ENCODE peak calls at places on chromosomes 4 and X, in six cellular contexts. K, D, G, A, Y and Q are unnamed samples.

GRCh38 chr4:57554693-57555092 is 444.5 kb upstream of the IGFBP7 start:
- DNase-seq in Y (no peak), G (no peak), D (no peak), K (no peak), A (no peak), Q (no peak)

GRCh38 chr4:7892212-7893019 is 47.2 kb downstream of the AFAP1 start:
- DNase-seq in D (no peak), A (no peak), K (no peak), G (no peak), Y (no peak), Q (peak)

GRCh38 chr4:110636677-110637407 is 14.0 kb upstream of the PITX2 start:
- DNase-seq in Y (no peak), A (no peak), D (no peak), G (peak), K (no peak), Q (no peak)

GRCh38 chrX:19751068-19751467 is 136.3 kb downstream of the SH3KBP1 start:
- DNase-seq in G (no peak), A (no peak), D (no peak), Y (no peak), K (no peak), Q (no peak)

GRCh38 chr4:163107754-163108153 is 58.9 kb downstream of the NAF1 start:
- DNase-seq in Y (no peak), D (no peak), A (no peak), G (no peak), K (no peak), Q (no peak)

GRCh38 chr4:84167579-84167978 is 331.5 kb downstream of the NKX6-1 start:
- DNase-seq in G (peak), K (no peak), D (no peak), Y (no peak), A (no peak), Q (no peak)

GRCh38 chr4:124157781-124158180 is 554.8 kb downstream of the ANKRD50 start:
- DNase-seq in D (no peak), K (no peak), G (no peak), Y (no peak), A (no peak), Q (no peak)

GRCh38 chr4:1756893-1757779 is 35.8 kb downstream of the TACC3 start:
- DNase-seq in A (no peak), D (no peak), Y (no peak), G (no peak), K (no peak), Q (no peak)

GRCh38 chr4:80875642-80876041 is 154.9 kb upstream of the BMP3 start:
- DNase-seq in Y (no peak), K (no peak), D (no peak), G (no peak), A (no peak), Q (no peak)

GRCh38 chr4:3802571-3803474 is 36.6 kb downstream of the ADRA2C start:
- DNase-seq in G (no peak), K (no peak), A (no peak), D (no peak), Y (peak), Q (no peak)

GRCh38 chr4:104494822-104495559 is at the start of gene CXXC4:
- DNase-seq in K (peak), G (peak), A (peak), Y (peak), D (no peak), Q (peak)

GRCh38 chr4:128711361-128711760 is 98.1 kb upstream of the JADE1 start:
- DNase-seq in G (no peak), A (no peak), K (no peak), D (no peak), Y (no peak), Q (no peak)

GRCh38 chr4:66929748-66930147 is 615.6 kb downstream of the CENPC start:
- DNase-seq in A (no peak), G (no peak), K (no peak), D (no peak), Y (no peak), Q (no peak)

GRCh38 chr4:128528793-128529553 is 241.4 kb upstream of the PGRMC2 start:
- DNase-seq in A (peak), K (no peak), D (peak), Y (no peak), G (peak), Q (peak)

GRCh38 chr4:145420595-145421214 is 60.9 kb upstream of the SMAD1 start:
- DNase-seq in Y (no peak), D (no peak), G (no peak), A (no peak), K (no peak), Q (no peak)

GRCh38 chr4:41652971-41653370 is 95.6 kb downstream of the PHOX2B start:
- DNase-seq in A (no peak), Y (no peak), G (no peak), D (no peak), K (no peak), Q (no peak)

GRCh38 chrX:102745513-102746133 is 25.1 kb downstream of the GPRASP3 start:
- DNase-seq in Y (peak), A (no peak), G (peak), D (no peak), K (peak), Q (no peak)

GRCh38 chr4:19689511-19689910 is 562.2 kb upstream of the SLIT2 start:
- DNase-seq in D (no peak), A (no peak), K (no peak), Y (no peak), G (no peak), Q (no peak)

GRCh38 chr4:153668647-153669046 is 15.4 kb upstream of the TLR2 start:
- DNase-seq in G (no peak), K (no peak), D (no peak), Y (no peak), A (no peak), Q (no peak)

GRCh38 chrX:130110379-130111219 is at the start of gene ELF4:
- DNase-seq in Y (peak), D (no peak), K (peak), G (no peak), A (no peak), Q (no peak)

GRCh38 chr4:184392748-184393334 is 81.5 kb downstream of the IRF2 start:
- DNase-seq in G (no peak), D (no peak), K (no peak), A (peak), Y (no peak), Q (peak)

GRCh38 chrX:151870603-151871002 is 42.1 kb upstream of the MAGEA4 start:
- DNase-seq in K (no peak), D (no peak), A (no peak), Y (no peak), G (no peak), Q (no peak)

GRCh38 chrX:70166601-70167590 is 10.4 kb upstream of the DGAT2L6 start:
- DNase-seq in A (no peak), G (no peak), Y (no peak), D (no peak), K (no peak), Q (no peak)

GRCh38 chr4:139552908-139553307 is 3.1 kb downstream of the SETD7 start:
- DNase-seq in A (no peak), G (no peak), Y (no peak), D (no peak), K (no peak), Q (no peak)

GRCh38 chr4:78938868-78939666 is at the start of gene PAQR3:
- DNase-seq in G (peak), K (peak), D (peak), Y (peak), A (peak), Q (peak)

DNA sequence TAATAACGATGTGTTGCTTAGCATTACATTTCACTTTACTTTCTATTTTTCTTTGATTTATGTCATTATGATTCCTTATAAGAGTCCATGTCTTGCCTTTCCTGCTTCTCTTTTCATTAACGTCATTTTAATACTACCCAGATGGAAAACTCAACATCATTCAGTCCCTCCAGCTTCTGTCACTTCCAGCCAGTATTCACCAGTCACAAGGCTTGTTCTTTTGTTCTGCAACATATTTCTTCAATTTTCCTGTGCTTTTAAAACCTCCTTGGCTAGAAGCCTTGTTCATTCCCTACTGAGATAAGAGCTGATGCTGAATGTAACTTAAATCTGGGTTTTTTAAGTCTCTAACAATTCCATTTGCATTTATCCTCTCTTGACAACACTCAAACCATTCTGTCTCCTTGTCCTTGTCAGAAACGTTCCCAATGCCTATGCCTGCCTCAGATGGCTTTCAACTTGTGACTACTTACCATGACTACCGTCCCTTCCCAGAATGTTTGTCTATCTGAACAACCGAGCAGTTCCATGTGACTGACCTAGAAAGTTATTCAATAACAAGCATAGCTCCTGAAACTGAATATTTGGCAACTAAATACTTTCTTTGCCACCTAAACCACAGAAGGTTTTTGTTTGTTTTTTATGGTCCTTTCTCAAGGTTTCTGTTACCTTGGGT is 682.9 kb upstream of the GALNTL6 start:
- DNase-seq in G (no peak), D (no peak), A (no peak), Y (no peak), K (no peak), Q (no peak)
- TF ChIP-seq CTCF in G (no peak), D (no peak), A (no peak), Y (no peak), K (no peak), Q (no peak)

GRCh38 chr4:44583393-44583792 is 68.0 kb downstream of the YIPF7 start:
- DNase-seq in Y (no peak), G (peak), D (no peak), K (no peak), A (no peak), Q (no peak)
- TF ChIP-seq CTCF in Y (no peak), G (peak), D (no peak), K (no peak), A (no peak), Q (no peak)

GRCh38 chr4:165101641-165102040 is 11.0 kb downstream of the TMEM192 start:
- DNase-seq in Y (no peak), K (no peak), D (no peak), G (no peak), A (no peak), Q (no peak)

GRCh38 chr4:165095291-165095690 is 17.4 kb downstream of the TMEM192 start:
- DNase-seq in Y (no peak), K (no peak), D (no peak), A (no peak), G (no peak), Q (no peak)

GRCh38 chr4:165094873-165095272 is 17.8 kb downstream of the TMEM192 start:
- DNase-seq in G (no peak), A (no peak), D (no peak), K (no peak), Y (no peak), Q (no peak)

DNA sequence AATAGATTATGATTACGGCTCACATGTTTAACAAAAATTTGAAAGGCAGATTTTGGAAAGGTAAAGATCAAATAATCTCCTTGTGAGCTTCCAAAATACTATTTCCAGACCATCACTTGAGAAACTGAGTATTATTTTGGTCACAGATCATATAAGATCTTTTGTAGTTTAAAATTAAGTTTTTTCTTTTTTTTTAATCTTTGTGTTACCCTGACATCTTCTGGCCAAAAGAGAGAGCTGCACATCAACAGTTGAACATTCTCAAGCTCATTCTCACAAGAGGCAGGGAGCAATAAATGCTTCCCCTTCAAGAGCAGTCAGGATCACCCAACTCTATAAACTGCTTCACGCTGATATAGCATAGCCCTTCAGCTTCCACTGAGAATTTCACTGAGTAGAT is 15.9 kb downstream of the TMEM192 start:
- DNase-seq in G (no peak), Y (no peak), K (no peak), D (no peak), A (no peak), Q (no peak)
- TF ChIP-seq CTCF in G (peak), Y (peak), K (no peak), D (no peak), A (no peak), Q (no peak)

DNA sequence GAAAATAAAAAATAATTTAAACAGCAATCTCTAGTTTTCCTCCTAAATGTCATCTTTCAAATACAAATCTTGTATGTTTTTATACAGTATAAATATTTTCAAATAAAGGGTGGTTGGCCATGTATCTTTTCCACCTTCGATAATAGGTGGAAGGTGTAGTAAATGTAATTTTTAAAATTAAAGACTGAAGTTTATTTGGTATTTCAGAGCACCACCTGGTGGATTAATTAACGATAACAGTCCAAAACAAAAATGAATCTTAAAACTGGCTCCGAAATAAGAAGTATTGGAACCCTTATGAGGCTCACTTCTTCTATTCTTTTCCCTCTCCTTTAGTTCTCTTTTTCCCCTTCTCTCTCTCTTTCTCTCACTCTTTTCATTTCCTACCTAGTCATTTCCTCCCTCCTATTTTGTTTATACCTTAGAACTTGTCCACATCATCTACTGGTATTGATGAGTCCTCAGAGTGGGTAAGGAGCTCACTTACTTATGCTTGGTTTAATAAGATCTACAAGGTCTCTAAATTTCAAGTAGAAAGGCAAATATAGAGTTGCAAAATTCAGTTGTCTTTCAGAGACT is 82.9 kb upstream of the EXOC1L start:
- DNase-seq in A (no peak), Y (no peak), D (no peak), G (no peak), K (no peak), Q (no peak)
- TF ChIP-seq CTCF in A (no peak), Y (peak), D (peak), G (peak), K (no peak), Q (no peak)

DNA sequence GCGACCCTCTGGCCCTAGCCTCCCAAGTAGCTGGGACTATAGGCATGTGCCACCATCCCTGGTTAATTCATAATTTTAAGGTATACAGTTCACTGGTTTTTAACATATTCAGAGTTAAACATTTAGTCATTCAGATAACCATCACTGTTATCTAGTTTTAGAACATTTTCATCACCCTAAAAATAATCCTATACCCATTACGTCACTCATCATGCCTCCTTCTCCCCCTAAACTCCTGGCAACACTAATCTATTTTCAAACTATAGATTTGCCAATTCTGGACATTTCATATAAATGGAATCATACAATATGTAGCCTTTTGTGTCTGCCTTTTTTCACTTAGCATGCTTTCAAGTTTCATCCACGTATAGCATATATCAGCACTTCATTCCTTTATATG is 32.1 kb upstream of the RPS3A start:
- DNase-seq in Y (no peak), G (no peak), A (no peak), D (no peak), K (no peak), Q (no peak)
- TF ChIP-seq CTCF in Y (no peak), G (no peak), A (no peak), D (no peak), K (no peak), Q (no peak)

GRCh38 chrX:119709630-119710029 is 16.7 kb upstream of the SEPTIN6 start:
- DNase-seq in D (no peak), G (no peak), A (no peak), K (no peak), Y (no peak), Q (no peak)

GRCh38 chrX:119706616-119707015 is 13.6 kb upstream of the SEPTIN6 start:
- DNase-seq in A (no peak), G (no peak), D (no peak), K (no peak), Y (no peak), Q (no peak)

DNA sequence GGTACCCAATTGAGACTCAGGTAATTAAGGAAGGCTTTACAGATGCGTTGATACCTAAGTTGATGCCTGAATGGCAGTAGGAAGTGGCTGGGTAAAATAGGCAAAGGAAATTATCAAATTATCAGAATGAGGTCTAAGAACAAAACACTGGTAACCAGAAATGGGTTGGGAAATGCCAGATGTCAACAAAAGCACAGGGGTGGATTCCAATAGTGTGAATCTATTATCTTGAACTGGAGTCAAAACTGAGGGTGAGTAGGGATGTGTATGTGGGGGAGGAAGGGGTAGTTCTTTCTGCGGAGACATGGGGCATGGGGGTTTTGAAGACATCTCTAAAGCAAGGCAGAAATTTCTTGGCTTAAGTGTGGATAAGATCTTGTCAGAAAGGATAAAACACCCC is 16.0 kb upstream of the SEPTIN6 start:
- DNase-seq in K (no peak), D (no peak), G (no peak), A (no peak), Y (no peak), Q (no peak)
- TF ChIP-seq CTCF in K (no peak), D (no peak), G (no peak), A (no peak), Y (no peak), Q (no peak)

GRCh38 chr4:102610007-102610406 is 108.8 kb downstream of the NFKB1 start:
- DNase-seq in A (no peak), Y (no peak), K (no peak), D (no peak), G (no peak), Q (no peak)
- TF ChIP-seq CTCF in A (no peak), Y (no peak), K (no peak), D (no peak), G (peak), Q (no peak)

DNA sequence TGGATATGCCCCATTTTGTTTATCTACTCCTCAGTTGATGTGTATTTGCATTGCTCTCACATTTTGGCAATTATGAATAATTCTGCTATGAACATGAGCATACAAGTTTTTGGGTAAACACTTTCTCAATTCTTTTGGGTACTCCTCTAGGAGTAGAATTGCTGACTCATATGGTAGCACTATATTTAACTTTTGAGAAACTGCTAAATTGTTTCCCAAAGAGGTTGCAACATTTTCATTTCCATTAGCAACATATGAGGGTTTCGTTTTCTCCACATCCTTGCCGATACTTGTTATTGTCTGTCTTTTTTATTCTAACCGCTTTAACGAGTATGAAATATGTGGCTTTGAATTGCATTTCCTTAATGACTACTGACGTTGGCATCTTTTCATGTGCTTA is 185.4 kb downstream of the TSPAN5 start:
- DNase-seq in G (no peak), Y (no peak), K (no peak), A (no peak), D (no peak), Q (no peak)
- TF ChIP-seq CTCF in G (no peak), Y (no peak), K (no peak), A (no peak), D (no peak), Q (no peak)

DNA sequence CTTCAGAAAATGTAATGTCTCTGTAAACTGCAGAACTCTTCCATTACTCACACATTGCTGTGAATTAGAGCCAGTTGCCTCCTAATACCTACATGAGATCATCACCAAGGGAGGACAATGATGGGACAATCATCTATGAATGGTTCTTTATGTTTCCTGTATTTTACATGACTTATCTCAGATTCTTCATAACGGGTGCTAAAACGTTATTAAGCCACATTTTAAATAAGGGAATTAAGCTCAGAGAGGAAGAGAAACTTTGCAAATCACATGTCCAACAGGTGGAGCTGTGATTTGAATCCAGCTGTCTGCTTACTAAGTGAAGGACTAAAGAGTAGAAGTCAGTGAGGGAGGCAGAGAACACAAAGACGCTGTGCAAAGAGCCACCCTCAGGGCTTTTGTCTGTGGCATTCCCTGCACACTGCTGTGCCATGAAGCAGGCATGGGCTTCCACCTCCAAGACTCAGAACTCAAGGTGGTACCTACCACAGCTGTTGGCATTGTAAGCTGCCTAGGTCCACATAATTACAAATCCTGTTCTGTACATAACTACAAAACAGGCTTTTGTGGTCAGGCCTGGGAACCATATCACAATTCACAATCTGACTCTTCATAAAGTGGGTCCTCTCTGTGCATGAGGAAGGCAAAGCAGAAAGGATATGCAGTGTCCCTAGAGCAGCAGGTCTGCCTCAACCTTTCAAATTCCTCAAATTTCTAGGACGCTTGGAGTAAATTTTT is 12.8 kb downstream of the TBC1D9 start:
- DNase-seq in A (no peak), D (no peak), K (no peak), Y (no peak), G (no peak), Q (no peak)
- TF ChIP-seq CTCF in A (no peak), D (no peak), K (no peak), Y (peak), G (peak), Q (no peak)